ENCODE peak calls at places on chromosomes 13 and 19, in five cellular contexts. D, V, T, O and P are unnamed samples.

GRCh38 chr13:100827489-100828000 is 152.9 kb upstream of the TMTC4 start:
- DNase-seq in D (no peak), V (no peak), T (no peak), O (no peak), P (no peak)

GRCh38 chr13:66069570-66069969 is 1160.6 kb downstream of the PCDH9 start:
- DNase-seq in D (no peak), V (peak), T (no peak), O (no peak), P (no peak)

GRCh38 chr13:112810608-112811007 is 120.8 kb downstream of the ATP11A start:
- DNase-seq in D (no peak), V (no peak), T (no peak), O (no peak), P (no peak)

GRCh38 chr13:74758188-74758587 is 624.0 kb upstream of the KLF12 start:
- DNase-seq in D (no peak), V (no peak), T (no peak), O (no peak), P (no peak)

GRCh38 chr13:80873589-80873988 is 532.7 kb upstream of the SPRY2 start:
- DNase-seq in D (no peak), V (peak), T (no peak), O (no peak), P (no peak)

GRCh38 chr13:98208606-98209005 is 31.5 kb upstream of the RNF113B start:
- DNase-seq in D (no peak), V (no peak), T (no peak), O (no peak), P (no peak)

GRCh38 chr19:34838753-34839431 is 65.9 kb upstream of the ZNF599 start:
- DNase-seq in D (peak), V (no peak), T (no peak), O (peak), P (no peak)

GRCh38 chr13:110653851-110654250 is 38.5 kb downstream of the NAXD start:
- DNase-seq in D (no peak), V (no peak), T (no peak), O (no peak), P (no peak)

GRCh38 chr13:65808061-65808460 is 1422.1 kb downstream of the PCDH9 start:
- DNase-seq in D (no peak), V (peak), T (no peak), O (no peak), P (no peak)

GRCh38 chr13:99577934-99578917 is 77.0 kb downstream of the TM9SF2 start:
- DNase-seq in D (no peak), V (no peak), T (no peak), O (peak), P (no peak)

GRCh38 chr19:32258167-32258566 is 87.2 kb upstream of the ZNF507 start:
- DNase-seq in D (no peak), V (no peak), T (no peak), O (no peak), P (no peak)

GRCh38 chr19:12794196-12794921 is 3.1 kb downstream of the JUNB start:
- DNase-seq in D (no peak), V (no peak), T (no peak), O (no peak), P (no peak)
- TF ChIP-seq CTCF in D (no peak), V (no peak), T (no peak), O (no peak), P (no peak)

GRCh38 chr13:59479629-59480028 is 684.1 kb downstream of the DIAPH3 start:
- DNase-seq in D (no peak), V (no peak), T (no peak), O (no peak), P (no peak)

GRCh38 chr13:59475911-59476310 is 687.8 kb downstream of the DIAPH3 start:
- DNase-seq in D (no peak), V (no peak), T (no peak), O (no peak), P (no peak)

GRCh38 chr13:59476376-59476775 is 687.4 kb downstream of the DIAPH3 start:
- DNase-seq in D (no peak), V (no peak), T (no peak), O (no peak), P (no peak)

GRCh38 chr13:59478908-59479307 is 684.8 kb downstream of the DIAPH3 start:
- DNase-seq in D (no peak), V (no peak), T (no peak), O (peak), P (no peak)

DNA sequence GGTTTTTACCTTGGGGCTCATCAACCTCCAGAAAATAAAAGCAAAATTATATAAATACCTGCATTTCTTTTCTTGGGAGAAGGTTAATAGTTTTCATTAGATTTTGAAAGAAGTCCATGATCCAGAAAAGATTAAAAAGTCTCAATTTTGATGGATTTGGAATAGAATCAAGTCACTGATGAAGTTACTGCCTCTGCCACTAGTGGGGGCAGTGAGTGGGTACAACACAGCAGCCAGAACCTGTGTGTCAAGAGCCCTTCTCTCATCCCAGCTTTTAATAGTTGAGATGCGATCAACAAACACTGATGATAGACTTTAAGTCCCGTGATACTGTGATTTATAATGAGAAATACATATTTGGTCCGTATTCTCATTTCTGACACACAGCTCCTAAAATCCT is 686.7 kb downstream of the DIAPH3 start:
- DNase-seq in D (no peak), V (no peak), T (no peak), O (no peak), P (no peak)
- TF ChIP-seq CTCF in D (peak), V (peak), T (no peak), O (peak), P (no peak)

DNA sequence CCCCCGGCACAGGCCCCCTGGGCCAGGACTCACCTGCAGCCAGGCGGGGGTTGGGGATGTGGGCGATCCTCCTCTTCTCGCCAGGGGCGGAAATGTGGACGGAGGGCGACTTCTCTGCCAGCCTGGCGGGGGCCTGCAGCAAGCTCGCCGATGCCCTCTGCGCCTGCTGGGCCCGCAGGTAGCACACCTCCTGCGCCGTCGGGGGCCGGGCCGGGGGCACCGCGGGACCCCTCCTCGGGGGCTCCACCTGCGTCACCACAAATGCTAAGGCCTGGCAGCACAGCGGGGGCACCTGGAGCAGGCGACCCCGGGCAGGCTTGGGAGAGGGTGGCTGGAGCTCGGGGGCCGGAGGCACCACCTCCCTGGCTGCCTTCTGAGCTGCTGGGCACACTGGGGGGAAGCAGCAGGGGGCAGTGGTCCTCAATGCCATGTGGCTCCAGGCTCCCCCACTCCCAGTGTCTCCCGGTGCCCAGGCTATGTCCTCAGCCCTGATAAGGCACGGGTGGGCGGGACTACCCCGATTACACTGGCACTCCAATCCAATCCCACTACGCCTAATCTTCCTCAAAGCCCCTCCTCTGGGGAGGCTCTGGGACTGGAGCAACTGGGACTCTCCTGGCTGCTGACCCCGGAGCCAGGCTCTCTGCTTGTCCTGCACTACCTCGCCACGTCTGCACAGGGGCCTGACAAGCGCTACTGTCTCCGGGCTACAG is 11.6 kb upstream of the ATP8B3 start:
- DNase-seq in D (no peak), V (no peak), T (no peak), O (no peak), P (no peak)
- TF ChIP-seq CTCF in D (no peak), V (no peak), T (no peak), O (no peak), P (no peak)

DNA sequence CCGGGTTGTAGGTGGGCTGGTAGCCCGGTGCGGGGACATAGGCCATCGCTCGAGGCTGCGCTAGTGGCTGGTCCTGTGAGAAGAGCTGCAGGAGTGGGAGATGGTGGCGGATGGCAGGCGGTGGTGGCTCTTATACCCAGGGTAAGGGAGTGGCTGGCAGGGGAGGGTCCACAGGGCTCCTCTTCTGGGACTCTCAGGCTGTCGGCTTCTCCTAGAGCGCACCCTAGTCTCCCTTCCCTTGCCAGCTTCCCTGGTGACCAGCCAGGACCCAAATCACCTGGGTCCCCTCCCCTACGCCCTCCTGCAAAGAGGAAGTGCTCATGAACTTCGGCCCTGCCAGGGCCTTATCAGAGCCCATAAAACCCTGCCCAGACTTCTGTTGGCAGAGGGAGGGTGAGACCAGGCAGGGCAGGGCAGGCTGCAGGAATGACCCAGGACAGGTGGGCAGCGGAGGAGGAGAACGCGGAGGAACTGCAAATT is at the start of gene LGALS4:
- DNase-seq in D (no peak), V (no peak), T (no peak), O (no peak), P (no peak)
- TF ChIP-seq CTCF in D (no peak), V (no peak), T (no peak), O (no peak), P (no peak)

GRCh38 chr13:95111608-95112007 is 189.6 kb downstream of the ABCC4 start:
- DNase-seq in D (no peak), V (no peak), T (no peak), O (no peak), P (no peak)

GRCh38 chr13:95117092-95117491 is 184.2 kb downstream of the ABCC4 start:
- DNase-seq in D (no peak), V (no peak), T (no peak), O (no peak), P (no peak)

GRCh38 chr13:95113601-95114000 is 187.7 kb downstream of the ABCC4 start:
- DNase-seq in D (no peak), V (no peak), T (no peak), O (no peak), P (no peak)

GRCh38 chr13:95115525-95115924 is 185.7 kb downstream of the ABCC4 start:
- DNase-seq in D (no peak), V (peak), T (no peak), O (no peak), P (no peak)

GRCh38 chr13:95112883-95113282 is 188.4 kb downstream of the ABCC4 start:
- DNase-seq in D (no peak), V (no peak), T (no peak), O (no peak), P (no peak)
- TF ChIP-seq CTCF in D (no peak), V (no peak), T (no peak), O (no peak), P (no peak)

GRCh38 chr19:7441468-7442146 is 47.2 kb downstream of the PEX11G start:
- DNase-seq in D (no peak), V (no peak), T (no peak), O (no peak), P (no peak)
- TF ChIP-seq CTCF in D (no peak), V (no peak), T (no peak), O (no peak), P (no peak)

GRCh38 chr19:46014534-46014933 is 8.3 kb downstream of the PGLYRP1 start:
- DNase-seq in D (no peak), V (no peak), T (no peak), O (no peak), P (no peak)
- TF ChIP-seq CTCF in D (no peak), V (no peak), T (no peak), O (no peak), P (no peak)

DNA sequence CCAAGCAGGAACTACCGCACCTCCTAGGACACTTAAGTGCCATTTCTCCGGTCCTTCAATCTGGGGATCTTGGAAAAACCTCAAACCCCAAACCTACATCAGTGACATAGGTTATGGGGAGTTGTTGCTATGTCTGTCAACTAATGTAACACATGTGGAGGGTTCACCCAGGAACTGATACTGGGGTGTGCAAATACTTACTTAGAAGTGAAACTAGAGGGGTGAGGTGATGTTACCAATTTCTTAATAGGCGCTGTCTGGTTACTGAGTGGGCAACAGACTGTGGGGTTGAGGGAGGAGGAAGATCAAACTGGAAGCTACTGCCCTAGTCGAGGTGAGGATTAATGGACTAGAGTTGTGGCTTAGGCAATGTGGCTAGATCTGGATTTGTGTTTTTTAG is 1.9 kb downstream of the ZNF586 start:
- DNase-seq in D (no peak), V (no peak), T (no peak), O (no peak), P (no peak)
- TF ChIP-seq CTCF in D (no peak), V (no peak), T (no peak), O (no peak), P (no peak)